ENCODE peak calls at places on chromosomes 4 and X, in four cellular contexts. I, T, D and K are unnamed samples.

GRCh38 chrX:24245201-24245600 is 68.7 kb downstream of the SUPT20HL2 start:
- DNase-seq in I (no peak), D (no peak), T (no peak), K (no peak)

GRCh38 chr4:98939446-98939845 is 10.5 kb upstream of the EIF4E start:
- DNase-seq in I (no peak), T (no peak), D (no peak), K (no peak)

GRCh38 chrX:133749370-133749769 is 236.0 kb downstream of the GPC3 start:
- DNase-seq in I (no peak), D (no peak), T (no peak), K (no peak)

GRCh38 chrX:45806410-45807121 is 605.9 kb upstream of the DIPK2B start:
- DNase-seq in D (no peak), T (no peak), I (no peak), K (no peak)

GRCh38 chrX:123330229-123330942 is 146.3 kb downstream of the GRIA3 start:
- DNase-seq in D (no peak), I (no peak), T (no peak), K (no peak)

GRCh38 chr4:182504440-182504839 is 261.2 kb downstream of the TENM3 start:
- DNase-seq in T (no peak), I (no peak), D (no peak), K (no peak)

GRCh38 chrX:19377799-19378198 is 34.1 kb downstream of the PDHA1 start:
- DNase-seq in T (no peak), D (no peak), I (no peak), K (no peak)

GRCh38 chr4:15778742-15779231 is 659 bp downstream of the CD38 start:
- DNase-seq in I (no peak), D (no peak), T (no peak), K (no peak)

GRCh38 chrX:38304010-38304409 is 23.3 kb downstream of the RPGR start:
- DNase-seq in T (peak), I (no peak), D (peak), K (no peak)

GRCh38 chrX:20988804-20989203 is 385.4 kb upstream of the CNKSR2 start:
- DNase-seq in T (no peak), D (no peak), I (no peak), K (no peak)

DNA sequence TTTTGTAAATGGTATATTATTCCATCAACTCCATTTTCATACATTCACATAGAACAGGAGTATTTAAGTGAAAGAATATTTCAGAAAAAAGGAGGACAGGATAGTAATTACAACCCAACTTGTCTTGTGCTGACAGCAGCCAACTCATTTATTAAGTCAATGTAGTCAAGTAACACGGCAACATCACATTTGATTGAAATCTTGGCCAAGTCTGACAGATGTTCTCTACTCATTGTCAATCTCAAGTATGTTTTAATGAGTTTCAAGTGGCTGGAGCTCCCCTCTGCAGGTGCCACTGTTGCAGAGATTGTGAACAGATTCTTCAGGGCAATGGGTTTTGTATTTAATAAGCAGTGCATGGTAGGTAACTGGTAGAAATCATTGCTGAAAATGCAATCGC is 332.5 kb downstream of the C4orf33 start:
- DNase-seq in T (no peak), D (no peak), I (no peak), K (no peak)
- TF ChIP-seq TCF7L2 in T (no peak), D (no peak), I (no peak), K (no peak)

DNA sequence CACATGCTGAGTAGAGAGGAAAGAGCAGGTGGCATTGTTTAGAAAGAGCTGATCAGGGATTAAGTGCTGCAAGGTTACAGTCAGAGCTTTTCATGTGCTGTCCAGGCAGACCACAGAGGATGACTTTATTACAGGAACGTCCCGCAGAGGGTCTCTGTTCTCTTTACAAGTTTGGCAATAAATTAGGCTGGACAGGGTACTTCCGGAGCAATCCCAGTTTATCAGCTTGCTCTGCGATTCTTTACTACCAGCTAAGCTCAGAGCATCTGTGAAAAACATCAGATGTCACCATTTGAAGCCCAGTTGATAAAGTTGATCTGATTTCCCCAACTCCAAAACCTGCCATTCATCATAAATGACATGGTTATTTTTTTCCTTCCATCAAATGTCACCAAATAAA is 633.1 kb downstream of the NLGN4X start:
- DNase-seq in I (no peak), T (no peak), D (no peak), K (no peak)
- H3K27ac ChIP-seq in I (no peak), T (no peak), D (no peak), K (no peak)

GRCh38 chr4:111937368-111937767 is 207.9 kb upstream of the FAM241A start:
- DNase-seq in I (peak), D (peak), T (peak), K (no peak)
- TF ChIP-seq CTCF in I (peak), D (no peak), T (peak), K (peak)

DNA sequence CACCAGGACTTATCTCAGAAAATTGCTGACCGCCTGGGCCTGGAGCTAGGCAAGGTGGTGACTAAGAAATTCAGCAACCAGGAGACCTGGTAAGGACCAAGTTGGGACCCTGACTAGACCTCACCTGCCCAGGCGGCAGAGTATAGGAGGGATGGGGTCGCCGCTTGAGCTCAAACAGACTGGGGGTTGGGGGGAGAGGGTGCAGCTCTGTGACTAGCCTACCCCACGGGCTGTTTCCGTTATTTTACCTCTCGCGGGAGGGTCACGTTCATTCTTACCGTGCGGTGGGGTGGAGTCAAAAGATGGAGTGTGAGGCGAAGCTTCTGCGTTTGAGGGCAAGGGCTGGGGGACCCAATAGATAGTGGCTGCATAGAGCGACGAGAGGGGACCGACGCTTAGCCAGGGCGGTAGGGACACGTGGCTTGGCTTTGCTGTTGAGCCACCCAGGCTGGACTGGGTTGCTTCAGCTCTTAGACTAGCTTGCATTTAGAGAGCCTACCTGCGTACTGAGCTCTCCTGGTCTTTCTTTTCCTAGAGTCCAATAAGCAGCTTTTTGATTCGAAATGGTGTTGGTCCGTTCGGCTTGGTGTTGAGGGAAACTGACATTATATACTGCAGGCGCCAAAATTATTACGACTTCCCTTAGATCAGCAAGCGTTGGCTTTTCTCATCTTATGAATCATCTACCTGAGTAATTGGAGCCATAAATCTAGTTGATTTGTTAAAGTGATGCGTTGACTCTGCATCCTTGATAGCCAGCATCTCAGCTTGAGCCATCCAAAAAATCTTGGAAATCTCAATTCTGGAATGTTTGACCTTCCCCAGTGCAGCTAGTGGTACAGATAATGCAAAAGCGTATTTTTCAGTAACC is 587 bp downstream of the PRPS1 start:
- DNase-seq in I (no peak), T (peak), D (peak), K (peak)
- TF ChIP-seq TCF7L2 in I (no peak), T (no peak), D (no peak), K (no peak)

GRCh38 chr4:81427605-81427922 is 44.1 kb downstream of the RASGEF1B start:
- DNase-seq in T (no peak), D (no peak), I (no peak), K (no peak)
- H3K27ac ChIP-seq in T (no peak), D (no peak), I (no peak), K (no peak)

GRCh38 chrX:150416469-150416868 is 53.4 kb downstream of the MAMLD1 start:
- DNase-seq in I (no peak), D (no peak), T (no peak), K (no peak)
- TF ChIP-seq CTCF in I (no peak), D (no peak), T (no peak), K (no peak)

GRCh38 chr4:142840516-142841123 is 5.5 kb downstream of the INPP4B start:
- DNase-seq in D (peak), I (peak), T (peak), K (no peak)
- TF ChIP-seq TCF7L2 in D (no peak), I (no peak), T (no peak), K (no peak)

DNA sequence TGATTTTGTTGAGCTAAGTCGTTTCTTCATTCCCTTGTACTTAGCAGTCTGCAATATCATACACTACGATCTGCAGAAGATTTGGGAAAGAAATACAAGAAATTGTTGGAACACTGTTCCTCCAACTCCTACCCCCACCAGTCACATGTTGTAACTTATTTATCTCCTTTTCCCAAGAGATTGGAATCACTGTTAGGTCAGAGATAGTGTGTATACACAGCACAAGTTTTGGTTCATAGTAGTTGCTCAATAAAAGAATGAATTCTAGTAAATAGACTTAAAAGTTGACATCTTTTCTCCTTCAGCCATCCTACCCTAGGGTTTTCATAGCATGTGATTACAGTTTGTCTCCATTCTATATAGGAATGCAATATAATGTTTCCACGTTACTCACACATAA is 68.8 kb downstream of the ARFIP1 start:
- DNase-seq in I (no peak), T (no peak), D (no peak), K (no peak)
- H3K27ac ChIP-seq in I (no peak), T (no peak), D (no peak), K (no peak)